ENCODE peak calls at places on chromosome X, in seven cellular contexts. One of them, this sample, is unnamed.

GRCh38 chrX:20481632-20482031 is 214.9 kb upstream of the RPS6KA3 start:
- DNase-seq in aorta: no peak
- DNase-seq in left ventricle myocardium inferior: no peak
- DNase-seq in fibroblast of lung: no peak
- DNase-seq in heart right ventricle: no peak
- DNase-seq in heart left ventricle: no peak
- DNase-seq in HL-60: no peak
- DNase-seq in this sample: no peak

GRCh38 chrX:16212436-16212835 is 45.2 kb downstream of the MAGEB17 start:
- DNase-seq in aorta: no peak
- DNase-seq in left ventricle myocardium inferior: no peak
- DNase-seq in fibroblast of lung: no peak
- DNase-seq in heart right ventricle: no peak
- DNase-seq in heart left ventricle: no peak
- DNase-seq in HL-60: no peak
- DNase-seq in this sample: no peak

GRCh38 chrX:45196701-45197100 is 4.0 kb downstream of the DIPK2B start:
- DNase-seq in aorta: no peak
- DNase-seq in left ventricle myocardium inferior: no peak
- DNase-seq in fibroblast of lung: peak; percentile 45
- DNase-seq in heart right ventricle: no peak
- DNase-seq in heart left ventricle: no peak
- DNase-seq in HL-60: no peak
- DNase-seq in this sample: peak; percentile 3

GRCh38 chrX:122626871-122627270 is 557.2 kb upstream of the GRIA3 start:
- DNase-seq in aorta: no peak
- DNase-seq in left ventricle myocardium inferior: no peak
- DNase-seq in fibroblast of lung: peak; percentile 82
- DNase-seq in heart right ventricle: no peak
- DNase-seq in heart left ventricle: no peak
- DNase-seq in HL-60: no peak
- DNase-seq in this sample: no peak

GRCh38 chrX:335758-336155 is 17.2 kb upstream of the GTPBP6 start:
- DNase-seq in aorta: peak; percentile 37
- DNase-seq in left ventricle myocardium inferior: no peak
- DNase-seq in fibroblast of lung: no peak
- DNase-seq in heart right ventricle: no peak
- DNase-seq in heart left ventricle: no peak
- DNase-seq in HL-60: no peak
- DNase-seq in this sample: no peak

GRCh38 chrX:142295190-142295589 is 90.1 kb upstream of the MAGEC2 start:
- DNase-seq in aorta: no peak
- DNase-seq in left ventricle myocardium inferior: no peak
- DNase-seq in fibroblast of lung: no peak
- DNase-seq in heart right ventricle: no peak
- DNase-seq in heart left ventricle: no peak
- DNase-seq in HL-60: no peak
- DNase-seq in this sample: no peak

GRCh38 chrX:150361777-150362351 is 1.3 kb upstream of the MAMLD1 start:
- DNase-seq in aorta: peak; percentile 55
- DNase-seq in left ventricle myocardium inferior: no peak
- DNase-seq in fibroblast of lung: peak; percentile 50
- DNase-seq in heart right ventricle: peak; percentile 9
- DNase-seq in heart left ventricle: peak; percentile 18
- DNase-seq in HL-60: no peak
- DNase-seq in this sample: no peak

GRCh38 chrX:118522230-118522926 is 26.8 kb downstream of the DOCK11 start:
- DNase-seq in aorta: no peak
- DNase-seq in left ventricle myocardium inferior: no peak
- DNase-seq in fibroblast of lung: no peak
- DNase-seq in heart right ventricle: no peak
- DNase-seq in heart left ventricle: no peak
- DNase-seq in HL-60: no peak
- DNase-seq in this sample: no peak

GRCh38 chrX:30246769-30247489 is at the start of gene MAGEB1:
- DNase-seq in aorta: no peak
- DNase-seq in left ventricle myocardium inferior: no peak
- DNase-seq in fibroblast of lung: no peak
- DNase-seq in heart right ventricle: no peak
- DNase-seq in heart left ventricle: no peak
- DNase-seq in HL-60: no peak
- DNase-seq in this sample: no peak

GRCh38 chrX:74343327-74343969 is 39.5 kb downstream of the ZCCHC13 start:
- DNase-seq in aorta: no peak
- DNase-seq in left ventricle myocardium inferior: no peak
- DNase-seq in fibroblast of lung: no peak
- DNase-seq in heart right ventricle: no peak
- DNase-seq in heart left ventricle: no peak
- DNase-seq in HL-60: peak; percentile 33
- DNase-seq in this sample: no peak

GRCh38 chrX:49309401-49309981 is 6.0 kb downstream of the GAGE10 start:
- DNase-seq in aorta: no peak
- DNase-seq in left ventricle myocardium inferior: no peak
- DNase-seq in fibroblast of lung: peak; percentile 13
- DNase-seq in heart right ventricle: no peak
- DNase-seq in heart left ventricle: no peak
- DNase-seq in HL-60: no peak
- DNase-seq in this sample: peak; percentile 31

GRCh38 chrX:53321216-53321942 is 40.0 kb upstream of the IQSEC2 start:
- DNase-seq in aorta: no peak
- DNase-seq in left ventricle myocardium inferior: no peak
- DNase-seq in fibroblast of lung: no peak
- DNase-seq in heart right ventricle: peak; percentile 26
- DNase-seq in heart left ventricle: peak; percentile 19
- DNase-seq in HL-60: no peak
- DNase-seq in this sample: no peak

GRCh38 chrX:53321943-53322497 is 40.6 kb upstream of the IQSEC2 start:
- DNase-seq in aorta: no peak
- DNase-seq in left ventricle myocardium inferior: no peak
- DNase-seq in fibroblast of lung: no peak
- DNase-seq in heart right ventricle: no peak
- DNase-seq in heart left ventricle: no peak
- DNase-seq in HL-60: no peak
- DNase-seq in this sample: no peak

GRCh38 chrX:53320543-53321215 is 39.3 kb upstream of the IQSEC2 start:
- DNase-seq in aorta: no peak
- DNase-seq in left ventricle myocardium inferior: no peak
- DNase-seq in fibroblast of lung: no peak
- DNase-seq in heart right ventricle: peak; percentile 15
- DNase-seq in heart left ventricle: no peak
- DNase-seq in HL-60: no peak
- DNase-seq in this sample: no peak

GRCh38 chrX:53318766-53319353 is 37.5 kb upstream of the IQSEC2 start:
- DNase-seq in aorta: no peak
- DNase-seq in left ventricle myocardium inferior: no peak
- DNase-seq in fibroblast of lung: no peak
- DNase-seq in heart right ventricle: no peak
- DNase-seq in heart left ventricle: no peak
- DNase-seq in HL-60: no peak
- DNase-seq in this sample: no peak

GRCh38 chrX:53319614-53320542 is 38.5 kb upstream of the IQSEC2 start:
- DNase-seq in aorta: no peak
- DNase-seq in left ventricle myocardium inferior: no peak
- DNase-seq in fibroblast of lung: no peak
- DNase-seq in heart right ventricle: no peak
- DNase-seq in heart left ventricle: no peak
- DNase-seq in HL-60: no peak
- DNase-seq in this sample: no peak
- H3K4me3 ChIP-seq in aorta: peak overlapping the region; percentile 84
- H3K4me3 ChIP-seq in left ventricle myocardium inferior: peak overlapping the region; percentile 71
- H3K4me3 ChIP-seq in fibroblast of lung: peak overlapping the region; percentile 60
- H3K4me3 ChIP-seq in heart right ventricle: peak overlapping the region; percentile 65
- H3K4me3 ChIP-seq in heart left ventricle: peak overlapping the region; percentile 56
- H3K4me3 ChIP-seq in HL-60: peak overlapping the region; percentile 45
- H3K4me3 ChIP-seq in this sample: peak overlapping the region; percentile 36

GRCh38 chrX:13198762-13199064 is 121.1 kb downstream of the ATXN3L start:
- DNase-seq in aorta: no peak
- DNase-seq in left ventricle myocardium inferior: no peak
- DNase-seq in fibroblast of lung: no peak
- DNase-seq in heart right ventricle: no peak
- DNase-seq in heart left ventricle: no peak
- DNase-seq in HL-60: no peak
- DNase-seq in this sample: no peak

GRCh38 chrX:13190051-13190450 is 129.8 kb downstream of the ATXN3L start:
- DNase-seq in aorta: no peak
- DNase-seq in left ventricle myocardium inferior: no peak
- DNase-seq in fibroblast of lung: no peak
- DNase-seq in heart right ventricle: no peak
- DNase-seq in heart left ventricle: no peak
- DNase-seq in HL-60: no peak
- DNase-seq in this sample: no peak

GRCh38 chrX:13197961-13198761 is 121.7 kb downstream of the ATXN3L start:
- DNase-seq in aorta: no peak
- DNase-seq in left ventricle myocardium inferior: no peak
- DNase-seq in fibroblast of lung: no peak
- DNase-seq in heart right ventricle: no peak
- DNase-seq in heart left ventricle: no peak
- DNase-seq in HL-60: no peak
- DNase-seq in this sample: no peak

GRCh38 chrX:13196778-13197177 is 123.1 kb downstream of the ATXN3L start:
- DNase-seq in aorta: no peak
- DNase-seq in left ventricle myocardium inferior: no peak
- DNase-seq in fibroblast of lung: no peak
- DNase-seq in heart right ventricle: no peak
- DNase-seq in heart left ventricle: no peak
- DNase-seq in HL-60: no peak
- DNase-seq in this sample: no peak

DNA sequence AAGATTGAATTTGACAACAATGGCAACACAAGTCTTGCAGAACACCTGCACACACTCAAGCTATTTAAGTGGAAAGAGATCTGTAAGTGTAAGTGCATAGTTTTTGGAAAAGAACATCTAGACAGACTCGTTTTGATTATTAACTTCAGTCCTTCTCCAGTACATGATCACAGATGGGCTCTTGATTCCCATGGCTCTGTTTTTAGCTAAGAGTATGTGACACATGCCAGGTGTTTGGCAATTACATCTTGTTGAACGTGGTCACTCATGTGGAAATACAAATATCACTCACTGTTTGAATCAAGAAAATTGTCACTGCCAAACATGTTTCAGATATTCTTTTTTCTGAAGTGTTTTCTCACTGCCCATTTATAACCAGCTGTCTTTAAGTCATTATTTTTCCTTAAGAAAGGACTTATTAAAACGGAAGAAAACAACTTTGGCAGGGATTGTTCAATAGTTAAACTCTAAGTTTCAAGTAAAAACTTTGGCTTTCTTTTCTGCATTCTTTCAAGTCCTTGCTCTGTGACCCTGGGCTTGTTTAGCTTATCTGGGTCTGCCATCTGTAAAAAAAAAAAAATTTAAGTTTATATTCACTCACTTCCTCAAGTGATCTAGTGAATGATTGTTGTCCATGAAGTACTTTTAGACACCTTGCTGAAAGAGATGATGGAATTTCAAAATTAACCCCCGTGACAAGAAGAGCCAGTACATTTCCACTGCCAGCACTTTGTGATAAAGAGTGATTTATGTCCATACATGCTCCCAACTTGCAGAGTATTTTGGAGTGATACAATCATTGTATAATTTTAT is 125.4 kb downstream of the ATXN3L start:
- DNase-seq in aorta: no peak
- DNase-seq in left ventricle myocardium inferior: no peak
- DNase-seq in fibroblast of lung: peak; percentile 37
- DNase-seq in heart right ventricle: no peak
- DNase-seq in heart left ventricle: no peak
- DNase-seq in HL-60: no peak
- DNase-seq in this sample: no peak
- H3K4me3 ChIP-seq in aorta: no peak overlapping the region
- H3K4me3 ChIP-seq in left ventricle myocardium inferior: no peak overlapping the region
- H3K4me3 ChIP-seq in fibroblast of lung: no peak overlapping the region
- H3K4me3 ChIP-seq in heart right ventricle: no peak overlapping the region
- H3K4me3 ChIP-seq in heart left ventricle: no peak overlapping the region
- H3K4me3 ChIP-seq in HL-60: no peak overlapping the region
- H3K4me3 ChIP-seq in this sample: no peak overlapping the region

GRCh38 chrX:1595711-1596060 is 4.3 kb downstream of the AKAP17A start:
- DNase-seq in aorta: no peak
- DNase-seq in left ventricle myocardium inferior: no peak
- DNase-seq in fibroblast of lung: no peak
- DNase-seq in heart right ventricle: no peak
- DNase-seq in heart left ventricle: no peak
- DNase-seq in HL-60: no peak
- DNase-seq in this sample: no peak
- H3K4me3 ChIP-seq in aorta: no peak overlapping the region
- H3K4me3 ChIP-seq in left ventricle myocardium inferior: no peak overlapping the region
- H3K4me3 ChIP-seq in fibroblast of lung: no peak overlapping the region
- H3K4me3 ChIP-seq in heart right ventricle: no peak overlapping the region
- H3K4me3 ChIP-seq in heart left ventricle: no peak overlapping the region
- H3K4me3 ChIP-seq in HL-60: no peak overlapping the region
- H3K4me3 ChIP-seq in this sample: no peak overlapping the region

GRCh38 chrX:40736170-40736505 is 796 bp upstream of the MED14 start:
- DNase-seq in aorta: no peak
- DNase-seq in left ventricle myocardium inferior: no peak
- DNase-seq in fibroblast of lung: no peak
- DNase-seq in heart right ventricle: no peak
- DNase-seq in heart left ventricle: no peak
- DNase-seq in HL-60: no peak
- DNase-seq in this sample: no peak

GRCh38 chrX:40729923-40730584 is 5.3 kb downstream of the MED14 start:
- DNase-seq in aorta: no peak
- DNase-seq in left ventricle myocardium inferior: no peak
- DNase-seq in fibroblast of lung: no peak
- DNase-seq in heart right ventricle: no peak
- DNase-seq in heart left ventricle: no peak
- DNase-seq in HL-60: peak; percentile 21
- DNase-seq in this sample: no peak

GRCh38 chrX:40733691-40734090 is 1.7 kb downstream of the MED14 start:
- DNase-seq in aorta: no peak
- DNase-seq in left ventricle myocardium inferior: no peak
- DNase-seq in fibroblast of lung: peak; percentile 2
- DNase-seq in heart right ventricle: no peak
- DNase-seq in heart left ventricle: no peak
- DNase-seq in HL-60: no peak
- DNase-seq in this sample: no peak

GRCh38 chrX:40735318-40736169 is at the start of gene MED14:
- DNase-seq in aorta: peak; percentile 92
- DNase-seq in left ventricle myocardium inferior: peak; percentile 86
- DNase-seq in fibroblast of lung: peak; percentile 85
- DNase-seq in heart right ventricle: peak; percentile 84
- DNase-seq in heart left ventricle: peak; percentile 89
- DNase-seq in HL-60: peak; percentile 91
- DNase-seq in this sample: peak; percentile 91

DNA sequence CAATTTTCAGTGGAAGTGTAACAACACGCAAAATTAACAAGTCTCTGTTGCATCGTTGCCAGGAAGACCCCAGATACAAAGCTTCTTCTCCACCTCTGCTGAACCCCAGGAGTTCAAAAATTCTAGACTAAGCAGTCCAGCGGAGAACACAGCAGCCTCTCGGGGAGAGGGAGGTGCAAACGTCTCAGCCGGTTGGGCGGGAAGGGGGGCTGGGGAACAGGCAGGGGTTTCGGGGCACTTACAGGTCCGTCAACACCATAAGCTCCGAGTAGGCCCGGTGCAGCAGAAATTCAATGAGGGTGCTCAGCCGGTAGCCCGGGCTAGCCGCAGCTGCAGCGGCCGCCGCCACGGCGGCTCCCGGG is 405 bp downstream of the MED14 start:
- DNase-seq in aorta: peak; percentile 56
- DNase-seq in left ventricle myocardium inferior: no peak
- DNase-seq in fibroblast of lung: peak; percentile 26
- DNase-seq in heart right ventricle: no peak
- DNase-seq in heart left ventricle: peak; percentile 20
- DNase-seq in HL-60: peak; percentile 29
- DNase-seq in this sample: peak; percentile 22
- H3K4me3 ChIP-seq in aorta: peak overlapping the region; percentile 75
- H3K4me3 ChIP-seq in left ventricle myocardium inferior: peak overlapping the region; percentile 83
- H3K4me3 ChIP-seq in fibroblast of lung: peak overlapping the region; percentile 80
- H3K4me3 ChIP-seq in heart right ventricle: peak overlapping the region; percentile 72
- H3K4me3 ChIP-seq in heart left ventricle: peak overlapping the region; percentile 68
- H3K4me3 ChIP-seq in HL-60: peak overlapping the region; percentile 59
- H3K4me3 ChIP-seq in this sample: peak overlapping the region; percentile 68